ENCODE peak calls at places on chromosomes 11 and 22, in ten cellular contexts. L is HCT116, Z is stomach, S is upper lobe of left lung, N is transverse colon, P is HepG2, I is breast epithelium, M is GM23338, V is Panc1, O is spleen. D is an unnamed sample. For H3K4me1, the result is how much of the 10 kb centered on the place peaks cover.

GRCh38 chr11:100684101-100685065 is 2.7 kb upstream of the ARHGAP42 start:
- DNase-seq in L (peak), Z (no peak), S (no peak), N (no peak), P (peak), I (no peak), M (no peak), V (peak), O (no peak), D (no peak)

GRCh38 chr22:27846910-27847309 is 45.4 kb upstream of the MN1 start:
- DNase-seq in L (no peak), Z (no peak), S (no peak), N (no peak), P (no peak), I (no peak), M (no peak), V (no peak), O (no peak), D (no peak)

GRCh38 chr11:68497761-68498160 is 37.2 kb downstream of the PPP6R3 start:
- DNase-seq in L (no peak), Z (no peak), S (no peak), N (no peak), P (no peak), I (no peak), M (no peak), V (no peak), O (no peak), D (no peak)

GRCh38 chr11:128400382-128401203 is 186.8 kb downstream of the ETS1 start:
- DNase-seq in L (no peak), Z (no peak), S (no peak), N (no peak), P (no peak), I (no peak), M (no peak), V (no peak), O (no peak), D (no peak)

GRCh38 chr22:49964136-49964492 is 3.5 kb downstream of the PIM3 start:
- DNase-seq in L (no peak), Z (peak), S (peak), N (peak), P (no peak), I (no peak), M (no peak), V (no peak), O (peak), D (peak)

GRCh38 chr22:27875951-27876350 is 43.1 kb downstream of the PITPNB start:
- DNase-seq in L (no peak), Z (no peak), S (no peak), N (no peak), P (no peak), I (no peak), M (no peak), V (no peak), O (no peak), D (no peak)

GRCh38 chr11:3947084-3947483 is 91.6 kb downstream of the STIM1 start:
- DNase-seq in L (no peak), Z (no peak), S (peak), N (peak), P (no peak), I (peak), M (no peak), V (no peak), O (no peak), D (peak)

GRCh38 chr11:61293869-61294716 is 1.0 kb downstream of the VWCE start:
- DNase-seq in L (no peak), Z (peak), S (no peak), N (peak), P (peak), I (peak), M (peak), V (no peak), O (peak), D (peak)

GRCh38 chr11:108559904-108560303 is 33.7 kb downstream of the EXPH5 start:
- DNase-seq in L (no peak), Z (no peak), S (no peak), N (no peak), P (no peak), I (no peak), M (no peak), V (no peak), O (no peak), D (no peak)

GRCh38 chr11:12087075-12087775 is 23.2 kb upstream of the MICAL2 start:
- DNase-seq in L (peak), Z (no peak), S (peak), N (peak), P (no peak), I (no peak), M (peak), V (no peak), O (peak), D (no peak)

GRCh38 chr11:111427471-111427912 is 48.4 kb upstream of the POU2AF1 start:
- DNase-seq in L (no peak), Z (no peak), S (no peak), N (no peak), P (peak), I (no peak), M (no peak), V (no peak), O (no peak), D (no peak)

GRCh38 chr22:26023104-26023775 is 146.0 kb upstream of the SEZ6L start:
- DNase-seq in L (no peak), Z (no peak), S (no peak), N (no peak), P (no peak), I (no peak), M (peak), V (no peak), O (no peak), D (no peak)

GRCh38 chr22:38191746-38192474 is 9.9 kb upstream of the MAFF start:
- DNase-seq in L (no peak), Z (no peak), S (no peak), N (no peak), P (no peak), I (no peak), M (no peak), V (no peak), O (no peak), D (no peak)

GRCh38 chr11:61799665-61800284 is 7.1 kb downstream of the FEN1 start:
- DNase-seq in L (no peak), Z (no peak), S (no peak), N (no peak), P (no peak), I (no peak), M (no peak), V (no peak), O (no peak), D (no peak)

GRCh38 chr11:72244317-72245231 is 598 bp upstream of the PHOX2A start:
- DNase-seq in L (no peak), Z (no peak), S (peak), N (no peak), P (no peak), I (no peak), M (peak), V (no peak), O (no peak), D (no peak)

GRCh38 chr11:62544521-62545436 is 1.8 kb downstream of the AHNAK start:
- DNase-seq in L (no peak), Z (no peak), S (no peak), N (peak), P (no peak), I (no peak), M (no peak), V (no peak), O (no peak), D (peak)

GRCh38 chr11:36249271-36249670 is 40.0 kb downstream of the COMMD9 start:
- DNase-seq in L (no peak), Z (no peak), S (no peak), N (no peak), P (no peak), I (no peak), M (no peak), V (no peak), O (no peak), D (no peak)

GRCh38 chr11:69514771-69515170 is 33.3 kb downstream of the LINC01488 start:
- DNase-seq in L (no peak), Z (no peak), S (no peak), N (no peak), P (no peak), I (no peak), M (no peak), V (no peak), O (peak), D (peak)

GRCh38 chr11:46335858-46336600 is 11.2 kb upstream of the DGKZ start:
- DNase-seq in L (no peak), Z (no peak), S (no peak), N (no peak), P (no peak), I (no peak), M (no peak), V (no peak), O (no peak), D (no peak)

GRCh38 chr22:49369726-49370717 is 457.7 kb downstream of the BRD1 start:
- DNase-seq in L (no peak), Z (peak), S (no peak), N (no peak), P (no peak), I (no peak), M (no peak), V (no peak), O (peak), D (no peak)

GRCh38 chr11:120224872-120225371 is 14.1 kb downstream of the OAF start:
- DNase-seq in L (no peak), Z (no peak), S (peak), N (no peak), P (no peak), I (no peak), M (no peak), V (no peak), O (peak), D (no peak)

GRCh38 chr22:36734171-36735058 is 30.9 kb upstream of the CACNG2 start:
- DNase-seq in L (no peak), Z (peak), S (no peak), N (no peak), P (no peak), I (no peak), M (no peak), V (no peak), O (no peak), D (peak)

GRCh38 chr11:7582338-7582985 is 68.7 kb downstream of the PPFIBP2 start:
- DNase-seq in L (no peak), Z (no peak), S (no peak), N (no peak), P (no peak), I (no peak), M (no peak), V (no peak), O (no peak), D (no peak)

GRCh38 chr11:108975641-108976071 is 310.8 kb downstream of the DDX10 start:
- DNase-seq in L (no peak), Z (no peak), S (no peak), N (no peak), P (no peak), I (no peak), M (no peak), V (no peak), O (no peak), D (no peak)

GRCh38 chr11:133388260-133388659 is 144.0 kb downstream of the OPCML start:
- DNase-seq in L (no peak), Z (no peak), S (no peak), N (no peak), P (no peak), I (no peak), M (no peak), V (no peak), O (no peak), D (no peak)

GRCh38 chr11:129313588-129314288 is 61.9 kb upstream of the BARX2 start:
- DNase-seq in L (no peak), Z (no peak), S (no peak), N (no peak), P (no peak), I (peak), M (no peak), V (no peak), O (no peak), D (no peak)

GRCh38 chr11:376531-377173 is 7.4 kb downstream of the B4GALNT4 start:
- DNase-seq in L (no peak), Z (no peak), S (no peak), N (no peak), P (no peak), I (no peak), M (no peak), V (no peak), O (no peak), D (no peak)

GRCh38 chr11:115182282-115182952 is 321.8 kb downstream of the CADM1 start:
- DNase-seq in L (no peak), Z (no peak), S (no peak), N (no peak), P (no peak), I (no peak), M (no peak), V (no peak), O (no peak), D (no peak)

GRCh38 chr11:100576044-100577021 is 110.8 kb upstream of the ARHGAP42 start:
- DNase-seq in L (peak), Z (no peak), S (no peak), N (no peak), P (peak), I (no peak), M (peak), V (peak), O (no peak), D (no peak)

GRCh38 chr11:118607401-118608267 is at the start of gene PHLDB1:
- DNase-seq in L (no peak), Z (peak), S (peak), N (peak), P (peak), I (no peak), M (peak), V (no peak), O (peak), D (peak)

GRCh38 chr11:61657566-61657965 is 22.6 kb upstream of the DAGLA start:
- DNase-seq in L (no peak), Z (no peak), S (no peak), N (no peak), P (peak), I (peak), M (no peak), V (no peak), O (no peak), D (no peak)

GRCh38 chr22:27329966-27330645 is 471.4 kb downstream of the MN1 start:
- DNase-seq in L (no peak), Z (no peak), S (no peak), N (no peak), P (no peak), I (no peak), M (no peak), V (no peak), O (no peak), D (no peak)

GRCh38 chr11:67633758-67634365 is 4.1 kb upstream of the NUDT8 start:
- DNase-seq in L (no peak), Z (no peak), S (no peak), N (no peak), P (no peak), I (no peak), M (no peak), V (no peak), O (peak), D (peak)

GRCh38 chr11:83007909-83008580 is 63.7 kb downstream of the RAB30 start:
- DNase-seq in L (no peak), Z (peak), S (peak), N (peak), P (peak), I (no peak), M (peak), V (no peak), O (peak), D (no peak)

GRCh38 chr11:12017243-12017678 is 8.8 kb upstream of the DKK3 start:
- DNase-seq in L (no peak), Z (no peak), S (no peak), N (no peak), P (no peak), I (no peak), M (no peak), V (no peak), O (no peak), D (no peak)

GRCh38 chr11:20991471-20991870 is 322.1 kb downstream of the NELL1 start:
- DNase-seq in L (no peak), Z (no peak), S (no peak), N (no peak), P (no peak), I (no peak), M (no peak), V (no peak), O (no peak), D (no peak)

GRCh38 chr11:64060861-64061444 is 25.2 kb downstream of the FLRT1 start:
- DNase-seq in L (no peak), Z (peak), S (peak), N (peak), P (no peak), I (no peak), M (peak), V (no peak), O (peak), D (no peak)

GRCh38 chr11:43989162-43989961 is 46.9 kb downstream of the C11orf96 start:
- DNase-seq in L (no peak), Z (no peak), S (no peak), N (no peak), P (no peak), I (no peak), M (peak), V (no peak), O (peak), D (peak)

GRCh38 chr11:8066911-8067455 is 14.0 kb upstream of the TUB start:
- DNase-seq in L (no peak), Z (peak), S (no peak), N (no peak), P (no peak), I (no peak), M (no peak), V (no peak), O (no peak), D (no peak)

GRCh38 chr11:26764315-26764714 is 42.5 kb upstream of the SLC5A12 start:
- DNase-seq in L (no peak), Z (no peak), S (no peak), N (no peak), P (no peak), I (no peak), M (no peak), V (no peak), O (no peak), D (no peak)
- H3K4me1 ChIP-seq in L (under half), Z (under half), S (under half), N (under half), P (under half), I (under half), M (under half), V (under half), O (under half), D (under half)

GRCh38 chr11:35235498-35235897 is 96.5 kb downstream of the CD44 start:
- DNase-seq in L (no peak), Z (no peak), S (no peak), N (no peak), P (no peak), I (no peak), M (no peak), V (no peak), O (no peak), D (no peak)

GRCh38 chr11:35235944-35236666 is 97.1 kb downstream of the CD44 start:
- DNase-seq in L (peak), Z (peak), S (no peak), N (peak), P (no peak), I (peak), M (no peak), V (no peak), O (no peak), D (no peak)

GRCh38 chr11:35231074-35231473 is 92.1 kb downstream of the CD44 start:
- DNase-seq in L (no peak), Z (no peak), S (peak), N (no peak), P (no peak), I (no peak), M (no peak), V (no peak), O (no peak), D (no peak)

GRCh38 chr11:35234836-35235235 is 95.9 kb downstream of the CD44 start:
- DNase-seq in L (no peak), Z (no peak), S (no peak), N (no peak), P (no peak), I (no peak), M (no peak), V (no peak), O (no peak), D (no peak)

DNA sequence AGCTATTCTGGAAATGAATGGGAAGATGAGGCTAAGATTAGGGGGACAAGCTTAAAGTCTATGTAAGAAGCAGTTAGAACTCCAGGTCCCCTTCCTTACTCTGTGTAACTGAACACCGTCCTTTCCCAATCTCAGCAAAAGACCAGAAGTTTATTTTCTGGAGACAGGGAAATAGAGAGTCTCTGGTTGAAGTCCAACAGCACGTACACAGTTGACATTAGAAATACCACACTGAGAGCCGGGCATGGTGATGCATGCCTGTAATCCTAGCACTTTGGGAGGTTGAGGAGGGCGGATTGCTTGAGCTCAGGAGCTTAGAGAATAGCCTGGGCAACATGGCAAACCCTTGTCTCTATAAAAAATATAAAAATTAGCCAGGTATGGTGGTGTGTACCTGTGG is 94.0 kb downstream of the CD44 start:
- DNase-seq in L (no peak), Z (no peak), S (no peak), N (no peak), P (no peak), I (no peak), M (no peak), V (no peak), O (no peak), D (no peak)
- TF ChIP-seq POLR2AphosphoS5 in L (peak), Z (no peak), S (no peak), N (no peak), P (no peak), I (no peak), M (no peak), V (peak), O (no peak), D (no peak)

DNA sequence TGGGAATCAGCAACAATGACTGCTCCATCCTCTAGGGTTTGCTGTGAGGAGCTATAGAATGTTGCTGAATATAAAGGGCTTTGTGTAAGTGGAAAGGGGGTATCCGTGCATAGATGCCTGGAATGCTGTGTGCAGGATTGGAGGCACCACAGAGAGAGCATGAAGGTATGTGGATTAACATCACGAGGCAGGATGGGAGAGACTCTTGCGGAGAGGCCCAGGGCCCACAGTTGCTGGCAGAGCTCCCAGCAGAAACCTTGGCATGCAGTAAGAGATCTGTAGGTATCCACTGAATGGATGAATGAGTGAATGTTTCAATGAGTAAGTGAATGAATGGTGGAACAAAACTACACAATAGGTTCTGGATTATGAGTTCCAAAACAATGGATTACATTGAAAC is 298.6 kb upstream of the DDI1 start:
- DNase-seq in L (no peak), Z (no peak), S (no peak), N (no peak), P (no peak), I (no peak), M (peak), V (no peak), O (no peak), D (no peak)
- H3K27ac ChIP-seq in L (no peak), Z (no peak), S (no peak), N (no peak), P (no peak), I (no peak), M (no peak), V (no peak), O (no peak), D (no peak)

GRCh38 chr11:1505480-1505879 is 18.9 kb upstream of the MOB2 start:
- DNase-seq in L (no peak), Z (no peak), S (no peak), N (no peak), P (no peak), I (no peak), M (peak), V (no peak), O (no peak), D (no peak)

GRCh38 chr11:1503708-1504104 is 17.1 kb upstream of the MOB2 start:
- DNase-seq in L (no peak), Z (peak), S (peak), N (no peak), P (no peak), I (no peak), M (no peak), V (no peak), O (no peak), D (no peak)

GRCh38 chr11:1504164-1504563 is 17.6 kb upstream of the MOB2 start:
- DNase-seq in L (no peak), Z (no peak), S (no peak), N (no peak), P (no peak), I (no peak), M (no peak), V (no peak), O (no peak), D (no peak)

GRCh38 chr11:1502971-1503707 is 16.6 kb upstream of the MOB2 start:
- DNase-seq in L (no peak), Z (peak), S (no peak), N (no peak), P (no peak), I (peak), M (no peak), V (no peak), O (no peak), D (peak)

GRCh38 chr11:1504581-1505290 is 18.2 kb upstream of the MOB2 start:
- DNase-seq in L (no peak), Z (no peak), S (no peak), N (no peak), P (no peak), I (no peak), M (no peak), V (no peak), O (no peak), D (no peak)
- H3K4me1 ChIP-seq in L (under half), Z (half or more), S (half or more), N (under half), P (under half), I (under half), M (under half), V (under half), O (under half), D (half or more)

GRCh38 chr11:74013141-74013540 is 4.3 kb upstream of the UCP3 start:
- DNase-seq in L (no peak), Z (no peak), S (no peak), N (no peak), P (no peak), I (no peak), M (no peak), V (no peak), O (no peak), D (peak)

GRCh38 chr11:74010306-74010981 is 1.6 kb upstream of the UCP3 start:
- DNase-seq in L (no peak), Z (no peak), S (no peak), N (no peak), P (no peak), I (no peak), M (no peak), V (no peak), O (no peak), D (peak)

GRCh38 chr11:74012072-74012809 is 3.4 kb upstream of the UCP3 start:
- DNase-seq in L (no peak), Z (no peak), S (no peak), N (no peak), P (no peak), I (no peak), M (no peak), V (no peak), O (no peak), D (peak)

GRCh38 chr11:74009675-74010305 is 905 bp upstream of the UCP3 start:
- DNase-seq in L (no peak), Z (no peak), S (no peak), N (no peak), P (no peak), I (no peak), M (no peak), V (no peak), O (no peak), D (peak)

GRCh38 chr11:74011360-74012071 is 2.6 kb upstream of the UCP3 start:
- DNase-seq in L (no peak), Z (no peak), S (no peak), N (no peak), P (no peak), I (no peak), M (no peak), V (no peak), O (no peak), D (peak)
- TF ChIP-seq POLR2AphosphoS5 in L (no peak), Z (no peak), S (no peak), N (no peak), P (no peak), I (no peak), M (no peak), V (no peak), O (no peak), D (no peak)

D was measured in sigmoid colon.